ENCODE peak calls at places on chromosomes 2 and 18, in seven cellular contexts. K is CD8-positive, alpha-beta T cell; G is heart right ventricle; C is cardiac muscle cell; B is upper lobe of right lung; Q is tibial nerve; J is ovary. R is an unnamed sample. For H3K9me3, the result is how much of the 10 kb centered on the place peaks cover.

GRCh38 chr2:71546777-71547281 is 93.5 kb downstream of the DYSF start:
- DNase-seq in K (no peak), G (no peak), C (no peak), B (peak), Q (no peak), J (no peak), R (no peak)

GRCh38 chr2:189412330-189412953 is 28.8 kb upstream of the WDR75 start:
- DNase-seq in K (no peak), G (peak), C (peak), B (no peak), Q (no peak), J (peak), R (peak)

GRCh38 chr2:119367472-119368099 is 809 bp downstream of the DBI start:
- DNase-seq in K (peak), G (peak), C (peak), B (peak), Q (no peak), J (no peak), R (no peak)

GRCh38 chr2:174326880-174327558 is 7.7 kb upstream of the SP9 start:
- DNase-seq in K (no peak), G (no peak), C (no peak), B (no peak), Q (no peak), J (no peak), R (no peak)

GRCh38 chr2:238108423-238109201 is 8.5 kb downstream of the ESPNL start:
- DNase-seq in K (no peak), G (no peak), C (no peak), B (peak), Q (no peak), J (peak), R (no peak)

GRCh38 chr2:162301151-162301804 is 17.2 kb downstream of the IFIH1 start:
- DNase-seq in K (peak), G (peak), C (peak), B (no peak), Q (peak), J (peak), R (peak)

GRCh38 chr2:198957183-198957582 is 500.6 kb downstream of the SATB2 start:
- DNase-seq in K (no peak), G (no peak), C (no peak), B (no peak), Q (no peak), J (no peak), R (no peak)

GRCh38 chr18:35397976-35398375 is 20.8 kb upstream of the ZNF396 start:
- DNase-seq in K (no peak), G (no peak), C (no peak), B (no peak), Q (no peak), J (no peak), R (no peak)

GRCh38 chr2:146239392-146240135 is 1605.3 kb upstream of the ACVR2A start:
- DNase-seq in K (no peak), G (no peak), C (peak), B (no peak), Q (no peak), J (no peak), R (peak)

GRCh38 chr2:238790877-238791276 is 57.0 kb upstream of the TWIST2 start:
- DNase-seq in K (no peak), G (no peak), C (peak), B (no peak), Q (no peak), J (no peak), R (no peak)

GRCh38 chr2:239208470-239209180 is 192.2 kb downstream of the HDAC4 start:
- DNase-seq in K (no peak), G (no peak), C (no peak), B (no peak), Q (no peak), J (no peak), R (no peak)

GRCh38 chr18:45506951-45507350 is 108.3 kb upstream of the SLC14A2 start:
- DNase-seq in K (no peak), G (no peak), C (no peak), B (no peak), Q (no peak), J (no peak), R (no peak)

GRCh38 chr2:226274143-226274542 is 525.5 kb downstream of the IRS1 start:
- DNase-seq in K (no peak), G (no peak), C (no peak), B (no peak), Q (no peak), J (no peak), R (no peak)

GRCh38 chr2:239827511-239827865 is 197.7 kb downstream of the NDUFA10 start:
- DNase-seq in K (no peak), G (no peak), C (no peak), B (peak), Q (no peak), J (no peak), R (no peak)

GRCh38 chr18:45785015-45785597 is 40.4 kb upstream of the SIGLEC15 start:
- DNase-seq in K (no peak), G (peak), C (peak), B (no peak), Q (no peak), J (no peak), R (no peak)

GRCh38 chr2:8534729-8535397 is 147.0 kb upstream of the ID2 start:
- DNase-seq in K (no peak), G (peak), C (peak), B (peak), Q (peak), J (peak), R (no peak)

GRCh38 chr2:138475394-138475793 is 26.2 kb upstream of the SPOPL start:
- DNase-seq in K (no peak), G (no peak), C (no peak), B (no peak), Q (no peak), J (no peak), R (no peak)

GRCh38 chr2:195214072-195214471 is 443.0 kb upstream of the SLC39A10 start:
- DNase-seq in K (no peak), G (no peak), C (no peak), B (no peak), Q (no peak), J (no peak), R (no peak)

GRCh38 chr2:46351388-46352141 is 54.4 kb downstream of the EPAS1 start:
- DNase-seq in K (peak), G (peak), C (no peak), B (no peak), Q (no peak), J (no peak), R (no peak)

GRCh38 chr2:69280017-69280671 is 106.9 kb downstream of the GFPT1 start:
- DNase-seq in K (no peak), G (no peak), C (peak), B (no peak), Q (no peak), J (no peak), R (no peak)

GRCh38 chr2:119223521-119224390 is at the start of gene STEAP3:
- DNase-seq in K (no peak), G (peak), C (peak), B (peak), Q (peak), J (peak), R (no peak)

GRCh38 chr2:116819355-116819754 is 995.1 kb upstream of the DDX18 start:
- DNase-seq in K (no peak), G (no peak), C (no peak), B (no peak), Q (no peak), J (no peak), R (no peak)

GRCh38 chr2:144520718-144521487 is 984 bp upstream of the ZEB2 start:
- DNase-seq in K (no peak), G (no peak), C (peak), B (no peak), Q (no peak), J (no peak), R (no peak)

GRCh38 chr2:235763816-235764215 is 270.0 kb downstream of the AGAP1 start:
- DNase-seq in K (no peak), G (no peak), C (no peak), B (no peak), Q (no peak), J (no peak), R (no peak)

GRCh38 chr2:116820986-116821385 is 993.5 kb upstream of the DDX18 start:
- DNase-seq in K (no peak), G (no peak), C (no peak), B (no peak), Q (no peak), J (no peak), R (no peak)

GRCh38 chr2:235200216-235200615 is 248.4 kb downstream of the SH3BP4 start:
- DNase-seq in K (no peak), G (no peak), C (no peak), B (no peak), Q (no peak), J (no peak), R (no peak)

GRCh38 chr2:71530246-71530986 is 77.1 kb downstream of the DYSF start:
- DNase-seq in K (no peak), G (no peak), C (peak), B (peak), Q (no peak), J (no peak), R (no peak)

GRCh38 chr2:238685327-238685709 is 162.6 kb upstream of the TWIST2 start:
- DNase-seq in K (no peak), G (no peak), C (no peak), B (no peak), Q (no peak), J (no peak), R (no peak)

DNA sequence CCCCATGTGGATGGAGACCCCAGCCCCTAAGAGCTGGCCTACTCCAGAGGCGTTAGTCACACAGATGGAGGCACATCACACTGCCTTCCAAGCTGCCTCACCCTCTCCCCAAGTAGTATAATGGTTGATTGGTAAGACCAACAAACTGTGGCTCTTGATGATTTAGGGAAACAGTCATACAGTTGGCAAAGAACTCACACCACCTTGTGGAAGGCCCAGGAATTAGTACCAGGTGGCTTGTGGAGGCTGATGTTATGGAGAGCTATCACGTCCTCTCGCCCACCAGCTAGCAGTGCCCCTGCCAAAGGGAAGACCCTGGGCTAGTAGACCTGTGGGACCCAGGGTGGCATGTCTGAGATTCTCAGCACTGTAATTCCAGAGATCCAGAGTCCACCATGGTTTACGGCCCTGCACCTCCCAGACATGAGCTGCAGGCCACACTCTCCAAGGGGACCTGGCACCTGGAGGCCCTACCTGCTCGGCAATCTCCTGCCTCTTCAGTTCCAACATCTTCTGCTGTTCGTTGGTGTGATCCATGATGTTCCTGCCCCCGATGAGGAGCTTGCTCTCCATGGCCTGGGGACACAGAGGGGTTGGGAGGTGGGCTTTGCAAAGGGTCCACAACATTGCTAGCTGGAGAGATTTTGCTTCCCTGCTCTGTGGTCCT is 26.3 kb downstream of the KIF3C start:
- DNase-seq in K (no peak), G (no peak), C (no peak), B (no peak), Q (no peak), J (no peak), R (no peak)
- TF ChIP-seq CTCF in K (no peak), G (peak), C (peak), B (no peak), Q (no peak), J (no peak), R (peak)

GRCh38 chr2:105910497-105911238 is 166.0 kb downstream of the NCK2 start:
- DNase-seq in K (no peak), G (no peak), C (no peak), B (no peak), Q (no peak), J (no peak), R (no peak)
- H3K9me3 ChIP-seq in K (under half), G (under half), C (under half), B (under half), Q (under half), J (under half), R (under half)

DNA sequence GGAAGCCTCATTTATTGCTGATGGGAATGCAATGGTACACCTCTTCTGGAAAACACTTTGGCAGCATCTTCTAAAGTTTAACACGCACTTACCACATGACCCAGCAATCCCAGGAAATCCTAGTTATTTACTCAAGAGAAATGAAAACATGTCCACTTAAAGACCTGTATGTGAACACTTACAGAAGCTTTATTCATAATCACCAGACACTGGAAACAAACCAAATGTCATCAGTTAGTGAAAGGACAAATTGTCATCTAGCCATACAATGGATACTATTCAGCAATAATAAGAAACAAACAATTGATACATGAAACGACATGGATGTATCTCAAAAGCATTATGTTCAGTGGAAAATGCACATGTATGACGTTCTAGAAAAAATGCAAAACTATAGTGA is 10.1 kb downstream of the DNER start:
- DNase-seq in K (no peak), G (no peak), C (no peak), B (no peak), Q (no peak), J (no peak), R (no peak)
- H3K27ac ChIP-seq in K (no peak), G (no peak), C (no peak), B (no peak), Q (no peak), J (no peak), R (no peak)

GRCh38 chr2:105344704-105345345 is 7.5 kb downstream of the C2orf49 start:
- DNase-seq in K (no peak), G (no peak), C (peak), B (no peak), Q (peak), J (no peak), R (no peak)
- TF ChIP-seq CTCF in K (peak), G (peak), C (peak), B (peak), Q (peak), J (peak), R (peak)

GRCh38 chr18:44343570-44343969 is 337.1 kb upstream of the SETBP1 start:
- DNase-seq in K (no peak), G (no peak), C (no peak), B (no peak), Q (no peak), J (no peak), R (no peak)
- H3K9me3 ChIP-seq in K (under half), G (under half), C (under half), B (under half), Q (under half), J (under half), R (under half)

GRCh38 chr2:129707800-129708199 is 271.7 kb upstream of the RAB6C start:
- DNase-seq in K (no peak), G (no peak), C (no peak), B (no peak), Q (no peak), J (no peak), R (no peak)

GRCh38 chr2:129710670-129711495 is 268.6 kb upstream of the RAB6C start:
- DNase-seq in K (no peak), G (no peak), C (no peak), B (no peak), Q (no peak), J (no peak), R (no peak)

GRCh38 chr2:129709956-129710598 is 269.4 kb upstream of the RAB6C start:
- DNase-seq in K (no peak), G (no peak), C (no peak), B (no peak), Q (no peak), J (no peak), R (no peak)

GRCh38 chr2:129708221-129708967 is 271.1 kb upstream of the RAB6C start:
- DNase-seq in K (no peak), G (no peak), C (no peak), B (no peak), Q (no peak), J (no peak), R (no peak)

DNA sequence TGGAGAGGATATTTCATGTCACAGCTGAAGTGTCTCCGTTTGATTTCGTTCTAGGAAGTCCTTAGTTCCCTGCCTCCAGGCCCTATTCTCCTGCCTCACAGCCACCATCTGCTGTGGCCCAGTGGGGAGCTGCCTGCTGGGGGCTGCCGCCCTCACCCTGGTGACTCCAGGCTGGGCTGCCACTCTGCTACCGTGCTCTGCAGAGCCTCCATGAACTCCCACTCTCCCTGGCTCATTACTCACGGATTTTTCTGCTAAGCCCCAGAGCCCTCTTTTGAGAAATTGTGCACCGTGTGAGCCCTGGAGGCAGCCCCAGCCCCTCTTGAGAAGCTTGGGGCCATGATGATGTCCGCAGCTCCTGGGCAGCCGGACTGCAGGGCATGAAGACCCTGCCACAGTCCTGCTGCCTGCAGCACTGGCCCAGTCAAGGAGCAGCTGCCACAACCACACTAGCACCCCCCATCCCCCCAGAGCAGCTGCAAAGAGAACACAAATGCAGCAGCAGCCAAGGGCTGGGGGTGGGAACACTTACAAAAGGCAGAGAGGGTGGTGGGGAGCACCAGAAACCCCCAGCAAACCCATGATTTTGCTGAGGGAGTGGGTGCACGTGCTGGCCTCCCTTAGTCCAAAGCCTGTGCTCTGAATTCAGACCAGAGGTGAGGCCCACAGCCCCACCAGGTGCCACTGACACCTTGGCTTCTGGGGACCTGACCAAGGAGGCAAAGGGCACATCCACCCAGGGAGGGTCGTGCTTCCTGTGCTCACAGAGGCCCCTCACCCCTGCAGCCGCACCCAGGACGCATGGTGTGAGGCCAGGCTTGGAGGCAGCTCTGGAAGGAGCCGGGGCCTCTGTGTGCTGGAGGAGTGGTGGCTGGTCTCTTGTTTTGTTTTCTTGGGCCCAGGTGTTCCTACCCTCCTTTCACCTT is 270.2 kb upstream of the RAB6C start:
- DNase-seq in K (no peak), G (no peak), C (no peak), B (no peak), Q (no peak), J (no peak), R (no peak)
- H3K27ac ChIP-seq in K (no peak), G (no peak), C (no peak), B (no peak), Q (no peak), J (no peak), R (no peak)

DNA sequence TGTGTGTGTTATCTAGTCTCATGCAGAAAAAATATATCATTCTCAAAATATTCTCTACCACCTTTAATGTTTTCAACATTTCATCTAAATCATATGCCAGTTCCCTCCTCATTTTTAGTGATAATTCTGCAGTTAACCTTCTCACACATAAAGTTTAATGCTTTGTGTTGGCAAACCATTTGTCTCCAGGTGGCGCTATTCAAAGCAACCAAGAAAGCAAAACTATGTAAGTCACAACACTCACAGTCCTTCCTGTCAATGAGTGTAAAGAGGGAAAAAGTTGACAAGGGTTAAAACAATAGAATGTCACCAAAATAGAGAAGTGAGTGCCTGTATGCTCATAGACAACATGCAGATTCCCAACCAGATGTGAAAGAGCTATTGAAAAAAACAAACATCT is 961.6 kb upstream of the LRRTM1 start:
- DNase-seq in K (no peak), G (no peak), C (peak), B (no peak), Q (no peak), J (no peak), R (no peak)
- TF ChIP-seq CTCF in K (no peak), G (no peak), C (peak), B (peak), Q (no peak), J (no peak), R (no peak)

GRCh38 chr2:172193331-172194089 is 90.8 kb upstream of the DLX2 start:
- DNase-seq in K (no peak), G (no peak), C (no peak), B (no peak), Q (no peak), J (no peak), R (no peak)

GRCh38 chr2:172198361-172198760 is 95.7 kb upstream of the DLX2 start:
- DNase-seq in K (no peak), G (no peak), C (no peak), B (no peak), Q (no peak), J (no peak), R (no peak)

GRCh38 chr2:172198908-172199307 is 96.2 kb upstream of the DLX2 start:
- DNase-seq in K (no peak), G (no peak), C (no peak), B (no peak), Q (no peak), J (no peak), R (no peak)

GRCh38 chr2:172196768-172197322 is 94.1 kb upstream of the DLX2 start:
- DNase-seq in K (no peak), G (no peak), C (peak), B (peak), Q (no peak), J (no peak), R (no peak)

DNA sequence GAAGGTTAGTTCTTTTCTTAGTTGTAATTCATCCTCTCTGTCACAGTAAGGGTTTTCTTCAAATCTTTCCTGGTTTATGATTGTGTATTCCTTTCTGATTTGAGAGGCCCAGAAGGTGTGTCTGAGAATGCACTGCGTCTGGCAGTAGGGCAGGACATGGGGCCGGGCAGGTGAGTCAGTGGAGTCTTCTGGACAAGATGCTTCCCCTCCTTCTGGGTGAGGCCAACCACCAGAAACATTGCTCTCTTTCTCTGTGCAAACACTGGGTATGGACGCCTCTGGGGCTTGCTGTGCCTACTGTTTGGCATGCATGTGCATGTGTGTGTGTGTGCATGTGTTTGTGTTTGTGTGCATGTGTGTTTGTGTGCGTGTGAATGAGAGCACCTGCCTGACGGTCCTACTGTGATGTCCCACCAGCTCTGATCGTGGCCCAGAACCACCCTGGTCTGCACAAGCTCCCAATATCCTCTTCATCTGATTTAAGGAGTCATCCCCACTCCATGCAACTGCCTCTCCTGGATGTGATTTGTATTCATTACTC is 93.2 kb upstream of the DLX2 start:
- DNase-seq in K (no peak), G (no peak), C (no peak), B (no peak), Q (no peak), J (no peak), R (no peak)
- H3K9me3 ChIP-seq in K (under half), G (under half), C (under half), B (under half), Q (under half), J (under half), R (under half)

R was measured in AG04450.